ENCODE peak calls at places on chromosomes 3 and 15, in eight cellular contexts. One of them, this sample, is unnamed.

GRCh38 chr3:132119531-132119930 is 84.7 kb upstream of the CPNE4 start:
- DNase-seq in H1: no peak
- DNase-seq in IMR-90: no peak
- DNase-seq in breast epithelium: no peak
- DNase-seq in HepG2: no peak
- DNase-seq in GM12878: no peak
- DNase-seq in right lobe of liver: no peak
- DNase-seq in A549: no peak
- DNase-seq in this sample: no peak

GRCh38 chr15:31031471-31032064 is 40.1 kb upstream of the MTMR10 start:
- DNase-seq in breast epithelium: no peak
- DNase-seq in GM12878: peak
- DNase-seq in A549: no peak
- DNase-seq in IMR-90: peak
- DNase-seq in HepG2: no peak
- DNase-seq in right lobe of liver: no peak
- DNase-seq in H1: no peak
- DNase-seq in this sample: no peak

GRCh38 chr15:80512729-80513670 is 108.8 kb downstream of the ARNT2 start:
- DNase-seq in IMR-90: no peak
- DNase-seq in breast epithelium: no peak
- DNase-seq in GM12878: no peak
- DNase-seq in A549: peak
- DNase-seq in right lobe of liver: no peak
- DNase-seq in H1: peak
- DNase-seq in HepG2: peak
- DNase-seq in this sample: no peak

GRCh38 chr3:50120364-50121095 is 31.8 kb downstream of the RBM5 start:
- DNase-seq in A549: no peak
- DNase-seq in GM12878: no peak
- DNase-seq in H1: no peak
- DNase-seq in right lobe of liver: no peak
- DNase-seq in IMR-90: no peak
- DNase-seq in breast epithelium: no peak
- DNase-seq in HepG2: no peak
- DNase-seq in this sample: peak

GRCh38 chr3:150913174-150913922 is 8.1 kb upstream of the MINDY4B start:
- DNase-seq in H1: no peak
- DNase-seq in right lobe of liver: no peak
- DNase-seq in breast epithelium: no peak
- DNase-seq in A549: no peak
- DNase-seq in GM12878: no peak
- DNase-seq in IMR-90: no peak
- DNase-seq in HepG2: no peak
- DNase-seq in this sample: no peak

GRCh38 chr3:192128922-192129321 is 598.4 kb downstream of the FGF12 start:
- DNase-seq in IMR-90: no peak
- DNase-seq in H1: no peak
- DNase-seq in GM12878: peak
- DNase-seq in HepG2: peak
- DNase-seq in breast epithelium: no peak
- DNase-seq in A549: no peak
- DNase-seq in right lobe of liver: no peak
- DNase-seq in this sample: no peak

GRCh38 chr15:66269326-66270090 is 16.0 kb upstream of the MEGF11 start:
- DNase-seq in right lobe of liver: no peak
- DNase-seq in IMR-90: peak
- DNase-seq in breast epithelium: no peak
- DNase-seq in GM12878: no peak
- DNase-seq in A549: peak
- DNase-seq in H1: no peak
- DNase-seq in HepG2: no peak
- DNase-seq in this sample: no peak

GRCh38 chr15:68586274-68586961 is 7.6 kb downstream of the CORO2B start:
- DNase-seq in H1: no peak
- DNase-seq in A549: peak
- DNase-seq in breast epithelium: no peak
- DNase-seq in IMR-90: peak
- DNase-seq in HepG2: peak
- DNase-seq in right lobe of liver: no peak
- DNase-seq in GM12878: no peak
- DNase-seq in this sample: no peak

GRCh38 chr3:139935071-139935865 is at the start of gene CLSTN2:
- DNase-seq in right lobe of liver: peak
- DNase-seq in GM12878: no peak
- DNase-seq in H1: no peak
- DNase-seq in breast epithelium: no peak
- DNase-seq in IMR-90: no peak
- DNase-seq in A549: peak
- DNase-seq in HepG2: no peak
- DNase-seq in this sample: peak

GRCh38 chr15:25762015-25762662 is 101.0 kb downstream of the ATP10A start:
- DNase-seq in A549: no peak
- DNase-seq in GM12878: no peak
- DNase-seq in H1: no peak
- DNase-seq in IMR-90: peak
- DNase-seq in HepG2: no peak
- DNase-seq in right lobe of liver: no peak
- DNase-seq in breast epithelium: no peak
- DNase-seq in this sample: no peak

GRCh38 chr15:95902606-95903005 is 427.9 kb upstream of the NR2F2 start:
- DNase-seq in A549: no peak
- DNase-seq in right lobe of liver: no peak
- DNase-seq in IMR-90: no peak
- DNase-seq in GM12878: no peak
- DNase-seq in HepG2: no peak
- DNase-seq in breast epithelium: no peak
- DNase-seq in H1: no peak
- DNase-seq in this sample: no peak

GRCh38 chr3:64595253-64595694 is 92.5 kb downstream of the ADAMTS9 start:
- DNase-seq in breast epithelium: no peak
- DNase-seq in IMR-90: peak
- DNase-seq in H1: no peak
- DNase-seq in GM12878: no peak
- DNase-seq in right lobe of liver: no peak
- DNase-seq in A549: no peak
- DNase-seq in HepG2: no peak
- DNase-seq in this sample: no peak

DNA sequence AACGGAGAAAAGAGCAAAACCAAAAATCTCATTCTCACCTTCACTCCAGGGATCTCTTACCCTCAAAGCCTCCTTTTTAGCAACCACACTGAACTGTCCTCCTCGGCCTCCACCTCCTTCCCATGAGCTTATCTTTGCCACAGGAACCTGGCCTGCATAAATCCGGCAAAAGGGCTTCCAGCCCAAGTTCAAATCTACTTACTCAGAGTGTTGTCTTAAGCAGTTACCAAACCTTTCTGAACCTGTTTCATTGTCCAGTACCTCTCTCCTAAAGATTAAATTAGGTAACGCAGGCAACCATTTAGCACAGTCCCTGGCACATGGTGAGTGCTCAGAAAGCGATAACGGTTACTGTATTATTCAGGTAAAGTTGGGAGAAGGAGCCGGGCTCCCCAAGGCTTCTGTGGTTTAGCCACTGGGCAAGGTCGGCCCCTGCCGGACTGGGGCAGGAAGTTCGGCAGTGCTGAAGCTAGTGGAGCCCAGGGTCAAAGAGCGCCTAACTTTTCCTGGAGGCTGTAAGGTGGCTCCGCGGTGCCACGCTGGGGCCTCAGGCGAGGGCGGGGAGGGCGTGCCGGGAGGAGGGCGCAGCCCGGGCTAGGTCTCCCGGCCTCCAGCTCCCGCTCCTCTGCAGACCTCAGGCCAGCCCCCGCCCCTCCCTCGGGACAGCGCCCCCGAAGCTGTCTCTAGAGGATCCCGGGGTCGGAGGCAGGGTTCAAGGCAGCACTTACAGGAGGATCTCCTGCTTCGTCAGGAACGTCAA is 620 bp downstream of the CIB1 start:
- DNase-seq in H1: peak
- DNase-seq in A549: peak
- DNase-seq in HepG2: peak
- DNase-seq in breast epithelium: peak
- DNase-seq in GM12878: no peak
- DNase-seq in IMR-90: peak
- DNase-seq in right lobe of liver: peak
- DNase-seq in this sample: peak
- TF ChIP-seq POLR2A in H1: no peak
- TF ChIP-seq POLR2A in A549: no peak
- TF ChIP-seq POLR2A in HepG2: no peak
- TF ChIP-seq POLR2A in breast epithelium: no peak
- TF ChIP-seq POLR2A in GM12878: no peak
- TF ChIP-seq POLR2A in IMR-90: no peak
- TF ChIP-seq POLR2A in right lobe of liver: peak
- TF ChIP-seq POLR2A in this sample: peak

GRCh38 chr15:77617507-77618285 is 15.0 kb downstream of the LINGO1 start:
- DNase-seq in HepG2: peak
- DNase-seq in IMR-90: no peak
- DNase-seq in A549: peak
- DNase-seq in GM12878: no peak
- DNase-seq in right lobe of liver: no peak
- DNase-seq in H1: no peak
- DNase-seq in breast epithelium: no peak
- DNase-seq in this sample: no peak
- TF ChIP-seq CTCF in HepG2: peak
- TF ChIP-seq CTCF in IMR-90: peak
- TF ChIP-seq CTCF in A549: peak
- TF ChIP-seq CTCF in GM12878: peak
- TF ChIP-seq CTCF in right lobe of liver: peak
- TF ChIP-seq CTCF in H1: no peak
- TF ChIP-seq CTCF in breast epithelium: no peak
- TF ChIP-seq CTCF in this sample: peak

DNA sequence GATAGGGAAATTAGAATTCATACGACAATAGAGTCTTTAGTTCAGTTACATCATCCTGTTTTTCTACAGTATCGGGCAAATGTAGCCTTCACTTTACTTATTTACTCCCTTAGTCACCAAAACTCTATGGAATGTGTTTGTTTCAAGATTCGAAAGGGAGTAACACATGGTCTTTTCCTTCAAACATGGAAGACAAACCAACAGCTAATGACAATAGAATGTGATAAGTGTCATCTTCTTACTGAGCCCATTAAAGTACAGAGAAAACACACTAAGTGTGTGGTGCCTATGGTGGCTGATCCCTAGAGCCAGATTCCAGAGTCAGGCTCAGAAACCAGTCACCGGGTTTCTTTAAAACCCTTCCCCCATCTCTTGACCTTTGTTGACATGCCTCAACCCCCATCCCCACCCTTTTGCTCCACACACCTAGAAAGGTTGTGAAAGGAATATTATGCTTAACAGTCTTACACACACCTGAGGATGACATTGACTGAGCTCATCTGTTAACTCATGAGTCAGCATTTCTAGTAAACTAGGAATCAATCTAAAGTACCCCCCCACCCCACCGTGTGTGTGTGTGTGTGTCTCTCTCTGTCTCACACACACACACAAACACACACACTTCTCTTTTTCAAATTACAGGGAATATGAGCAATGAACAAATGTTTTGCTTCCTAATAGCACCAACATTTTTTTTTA is 549.6 kb upstream of the CCDC54 start:
- DNase-seq in A549: no peak
- DNase-seq in GM12878: no peak
- DNase-seq in H1: no peak
- DNase-seq in breast epithelium: no peak
- DNase-seq in IMR-90: peak
- DNase-seq in HepG2: no peak
- DNase-seq in right lobe of liver: no peak
- DNase-seq in this sample: no peak
- TF ChIP-seq POLR2A in A549: no peak
- TF ChIP-seq POLR2A in GM12878: no peak
- TF ChIP-seq POLR2A in H1: no peak
- TF ChIP-seq POLR2A in breast epithelium: no peak
- TF ChIP-seq POLR2A in IMR-90: no peak
- TF ChIP-seq POLR2A in HepG2: no peak
- TF ChIP-seq POLR2A in right lobe of liver: no peak
- TF ChIP-seq POLR2A in this sample: no peak

DNA sequence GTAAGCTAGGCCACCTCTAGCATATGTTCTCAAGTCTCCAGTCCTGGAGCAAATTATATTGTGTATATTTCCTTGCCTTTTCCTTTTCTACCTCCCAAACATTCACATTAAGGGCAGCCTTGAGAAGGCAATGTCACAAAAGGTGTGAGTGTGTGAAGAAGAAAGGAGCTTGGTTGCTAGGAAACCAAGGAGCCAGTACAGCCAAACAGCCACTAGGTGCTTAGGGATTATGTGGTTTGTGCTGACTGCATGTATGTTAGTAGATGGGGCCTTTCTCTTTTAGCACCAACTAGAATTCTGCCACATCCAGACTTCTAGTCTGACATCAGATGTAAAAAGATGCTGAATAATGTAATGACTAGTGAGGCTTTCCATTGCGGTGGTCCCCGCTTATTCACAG is 118.8 kb upstream of the DAZL start:
- DNase-seq in HepG2: no peak
- DNase-seq in H1: no peak
- DNase-seq in right lobe of liver: no peak
- DNase-seq in GM12878: no peak
- DNase-seq in A549: peak
- DNase-seq in breast epithelium: no peak
- DNase-seq in IMR-90: peak
- DNase-seq in this sample: no peak
- TF ChIP-seq CTCF in HepG2: no peak
- TF ChIP-seq CTCF in H1: no peak
- TF ChIP-seq CTCF in right lobe of liver: no peak
- TF ChIP-seq CTCF in GM12878: no peak
- TF ChIP-seq CTCF in A549: no peak
- TF ChIP-seq CTCF in breast epithelium: no peak
- TF ChIP-seq CTCF in IMR-90: no peak
- TF ChIP-seq CTCF in this sample: peak

GRCh38 chr3:152299243-152299976 is 30.7 kb downstream of the MBNL1 start:
- DNase-seq in H1: no peak
- DNase-seq in right lobe of liver: peak
- DNase-seq in GM12878: no peak
- DNase-seq in HepG2: no peak
- DNase-seq in IMR-90: no peak
- DNase-seq in breast epithelium: no peak
- DNase-seq in A549: no peak
- DNase-seq in this sample: no peak
- TF ChIP-seq POLR2A in H1: no peak
- TF ChIP-seq POLR2A in right lobe of liver: no peak
- TF ChIP-seq POLR2A in GM12878: no peak
- TF ChIP-seq POLR2A in HepG2: no peak
- TF ChIP-seq POLR2A in IMR-90: no peak
- TF ChIP-seq POLR2A in breast epithelium: no peak
- TF ChIP-seq POLR2A in A549: no peak
- TF ChIP-seq POLR2A in this sample: no peak

GRCh38 chr3:59121346-59122144 is 71.7 kb upstream of the CFAP20DC start:
- DNase-seq in HepG2: no peak
- DNase-seq in H1: no peak
- DNase-seq in IMR-90: no peak
- DNase-seq in A549: no peak
- DNase-seq in breast epithelium: no peak
- DNase-seq in GM12878: no peak
- DNase-seq in right lobe of liver: no peak
- DNase-seq in this sample: no peak
- TF ChIP-seq CTCF in HepG2: no peak
- TF ChIP-seq CTCF in H1: no peak
- TF ChIP-seq CTCF in IMR-90: no peak
- TF ChIP-seq CTCF in A549: no peak
- TF ChIP-seq CTCF in breast epithelium: no peak
- TF ChIP-seq CTCF in GM12878: no peak
- TF ChIP-seq CTCF in right lobe of liver: no peak
- TF ChIP-seq CTCF in this sample: no peak

GRCh38 chr15:42920281-42921048 is at the start of gene TTBK2:
- DNase-seq in HepG2: peak
- DNase-seq in breast epithelium: peak
- DNase-seq in IMR-90: peak
- DNase-seq in GM12878: peak
- DNase-seq in H1: peak
- DNase-seq in right lobe of liver: peak
- DNase-seq in A549: peak
- DNase-seq in this sample: peak
- TF ChIP-seq POLR2A in HepG2: peak
- TF ChIP-seq POLR2A in breast epithelium: peak
- TF ChIP-seq POLR2A in IMR-90: no peak
- TF ChIP-seq POLR2A in GM12878: peak
- TF ChIP-seq POLR2A in H1: peak
- TF ChIP-seq POLR2A in right lobe of liver: peak
- TF ChIP-seq POLR2A in A549: peak
- TF ChIP-seq POLR2A in this sample: peak